ENCODE peak calls at places on chromosome 21, in seven cellular contexts. O is suprapubic skin, D is RWPE1, P is WTC11, S is astrocyte of the spinal cord, E is ovary, C is lung. F is an unnamed sample.
A peak's percentile ranks its signal among the peaks of the same experiment; 100 is the strongest.

GRCh38 chr21:26961704-26962103 is 5.2 kb downstream of the ADAMTS5 start:
- DNase-seq in O (no peak), D (no peak), P (peak; percentile 62), S (no peak), E (peak; percentile 51), C (no peak), F (peak; percentile 12)

GRCh38 chr21:27647921-27648320 is 681.0 kb upstream of the ADAMTS5 start:
- DNase-seq in O (no peak), D (no peak), P (no peak), S (peak; percentile 12), E (no peak), C (no peak), F (no peak)

GRCh38 chr21:44012474-44013379 is 618 bp downstream of the TRAPPC10 start:
- DNase-seq in O (no peak), D (peak; percentile 42), P (peak; percentile 88), S (no peak), E (peak; percentile 68), C (peak; percentile 71), F (peak; percentile 81)

GRCh38 chr21:39022035-39022900 is 161.0 kb downstream of the PSMG1 start:
- DNase-seq in O (no peak), D (no peak), P (no peak), S (no peak), E (peak; percentile 50), C (no peak), F (no peak)

GRCh38 chr21:42609806-42610205 is 43.6 kb upstream of the PDE9A start:
- DNase-seq in O (peak; percentile 65), D (no peak), P (no peak), S (no peak), E (no peak), C (no peak), F (no peak)

GRCh38 chr21:26845066-26845749 is at the start of gene ADAMTS1:
- DNase-seq in O (peak; percentile 96), D (peak; percentile 50), P (peak; percentile 88), S (peak; percentile 86), E (peak; percentile 99), C (peak; percentile 86), F (peak; percentile 88)

GRCh38 chr21:38769253-38769780 is 36.4 kb upstream of the ETS2 start:
- DNase-seq in O (no peak), D (no peak), P (no peak), S (peak; percentile 82), E (no peak), C (no peak), F (no peak)

GRCh38 chr21:43928726-43929125 is 63.7 kb downstream of the AGPAT3 start:
- DNase-seq in O (no peak), D (no peak), P (no peak), S (no peak), E (no peak), C (no peak), F (no peak)

GRCh38 chr21:22758478-22758877 is 1760.3 kb downstream of the NCAM2 start:
- DNase-seq in O (no peak), D (no peak), P (no peak), S (peak; percentile 0), E (no peak), C (no peak), F (no peak)

GRCh38 chr21:36929622-36930021 is 36.8 kb downstream of the HLCS start:
- DNase-seq in O (no peak), D (peak; percentile 35), P (no peak), S (no peak), E (peak; percentile 39), C (no peak), F (no peak)

GRCh38 chr21:23488245-23488644 is 2119.0 kb downstream of the MRPL39 start:
- DNase-seq in O (no peak), D (no peak), P (no peak), S (no peak), E (no peak), C (no peak), F (no peak)

GRCh38 chr21:44304846-44305245 is 5.0 kb downstream of the PFKL start:
- DNase-seq in O (no peak), D (peak; percentile 48), P (peak; percentile 43), S (peak; percentile 31), E (peak; percentile 61), C (no peak), F (peak; percentile 60)

GRCh38 chr21:42658320-42659105 is 5.1 kb downstream of the PDE9A start:
- DNase-seq in O (no peak), D (no peak), P (no peak), S (no peak), E (no peak), C (no peak), F (no peak)

GRCh38 chr21:42269382-42269781 is 45.8 kb downstream of the TFF3 start:
- DNase-seq in O (no peak), D (no peak), P (no peak), S (no peak), E (no peak), C (no peak), F (no peak)

GRCh38 chr21:18840239-18840638 is 436.7 kb upstream of the TMPRSS15 start:
- DNase-seq in O (no peak), D (no peak), P (peak; percentile 12), S (peak; percentile 70), E (no peak), C (no peak), F (no peak)

GRCh38 chr21:38910390-38911008 is 104.8 kb downstream of the ETS2 start:
- DNase-seq in O (no peak), D (peak; percentile 55), P (no peak), S (no peak), E (no peak), C (no peak), F (no peak)

GRCh38 chr21:25701529-25701928 is 33.2 kb downstream of the ATP5PF start:
- DNase-seq in O (no peak), D (no peak), P (no peak), S (no peak), E (no peak), C (no peak), F (no peak)

GRCh38 chr21:45443595-45444181 is 38.7 kb downstream of the COL18A1 start:
- DNase-seq in O (no peak), D (no peak), P (no peak), S (no peak), E (peak; percentile 28), C (no peak), F (no peak)
- TF ChIP-seq CTCF in O (no peak), D (no peak), P (no peak), S (peak; percentile 5), E (no peak), C (no peak), F (no peak)

GRCh38 chr21:46108827-46109226 is 10.9 kb downstream of the COL6A2 start:
- DNase-seq in O (no peak), D (no peak), P (no peak), S (no peak), E (no peak), C (peak; percentile 20), F (no peak)

GRCh38 chr21:46111857-46112730 is 14.2 kb downstream of the COL6A2 start:
- DNase-seq in O (peak; percentile 80), D (no peak), P (no peak), S (no peak), E (peak; percentile 42), C (no peak), F (peak; percentile 3)

GRCh38 chr21:46109251-46110221 is 11.6 kb downstream of the COL6A2 start:
- DNase-seq in O (peak; percentile 76), D (no peak), P (no peak), S (no peak), E (peak; percentile 21), C (peak; percentile 19), F (no peak)

GRCh38 chr21:46111193-46111571 is 13.3 kb downstream of the COL6A2 start:
- DNase-seq in O (no peak), D (no peak), P (no peak), S (no peak), E (peak; percentile 33), C (peak; percentile 21), F (peak; percentile 2)

DNA sequence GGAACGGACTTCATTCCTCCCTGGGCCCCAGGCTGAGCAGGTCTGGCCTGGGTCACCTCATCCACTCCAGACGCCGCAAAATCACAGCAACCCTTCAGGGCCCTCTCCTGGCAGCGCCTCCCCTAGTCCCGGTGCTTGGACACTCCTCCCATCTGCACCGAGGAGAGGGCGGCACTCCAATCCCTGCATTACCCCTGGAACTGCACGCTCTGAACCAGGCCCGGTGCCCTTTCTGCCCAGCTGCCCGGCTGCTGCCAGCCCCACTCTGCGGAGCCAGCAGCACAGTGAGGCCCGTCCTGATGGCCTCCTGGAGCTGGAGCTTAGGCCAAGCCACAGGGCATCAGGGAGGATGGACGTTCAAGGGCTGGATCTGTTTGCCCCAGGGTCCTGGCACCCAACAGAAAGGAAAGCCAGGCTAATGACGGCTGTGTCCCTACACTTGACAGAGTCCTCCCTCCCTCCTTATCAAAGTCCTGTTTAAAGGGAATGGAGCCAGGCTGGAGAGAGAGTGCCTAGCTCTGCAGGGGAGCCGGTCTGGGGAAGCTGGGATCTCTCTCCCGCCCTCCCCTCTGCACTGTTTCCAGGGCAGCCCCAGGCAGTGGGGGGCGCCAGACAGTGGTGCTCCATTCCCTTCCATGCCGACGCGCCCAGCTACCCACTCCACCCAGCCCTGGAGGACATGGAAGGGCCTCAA is 12.7 kb downstream of the COL6A2 start:
- DNase-seq in O (peak; percentile 79), D (no peak), P (peak; percentile 25), S (no peak), E (peak; percentile 70), C (peak; percentile 28), F (peak; percentile 2)
- TF ChIP-seq CTCF in O (no peak), D (no peak), P (no peak), S (peak; percentile 5), E (peak; percentile 17), C (no peak), F (no peak)

DNA sequence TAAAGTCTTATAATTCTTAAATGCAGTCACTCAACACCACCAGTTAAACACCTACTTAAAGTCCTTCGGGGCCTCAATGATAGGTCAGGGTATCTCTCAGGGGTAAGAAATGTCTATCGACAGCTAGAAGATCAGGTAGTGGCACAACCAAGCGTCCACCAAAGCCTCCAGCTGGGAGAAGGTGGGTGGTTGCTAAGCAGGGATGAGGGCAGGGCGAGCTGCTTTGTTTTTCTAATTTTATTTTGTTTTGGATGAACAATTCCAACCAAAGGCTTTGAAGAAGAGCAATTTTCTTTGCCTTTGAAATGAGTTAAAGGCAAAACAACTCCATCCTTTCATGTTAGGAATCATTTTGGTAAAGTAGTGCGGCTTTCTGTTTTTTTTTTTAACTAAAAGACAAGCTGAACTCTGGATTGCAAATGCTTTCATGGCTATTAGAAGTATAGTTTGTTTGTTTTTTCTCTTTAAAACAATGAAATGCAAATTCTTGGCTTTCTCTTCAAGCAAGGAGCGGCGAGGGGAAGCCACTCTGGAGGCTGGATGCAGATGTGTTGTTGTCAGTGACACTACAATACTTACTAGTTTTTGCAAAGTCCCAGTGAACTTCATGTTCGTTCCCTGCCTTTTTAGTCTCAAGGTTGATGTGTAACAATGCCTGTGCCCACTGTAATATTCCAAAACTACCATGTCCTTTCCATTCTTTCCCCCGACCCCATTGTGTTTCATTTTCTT is 106.0 kb downstream of the MRPS6 start:
- DNase-seq in O (no peak), D (no peak), P (peak; percentile 41), S (no peak), E (no peak), C (no peak), F (no peak)
- TF ChIP-seq CTCF in O (no peak), D (no peak), P (no peak), S (no peak), E (no peak), C (no peak), F (no peak)

DNA sequence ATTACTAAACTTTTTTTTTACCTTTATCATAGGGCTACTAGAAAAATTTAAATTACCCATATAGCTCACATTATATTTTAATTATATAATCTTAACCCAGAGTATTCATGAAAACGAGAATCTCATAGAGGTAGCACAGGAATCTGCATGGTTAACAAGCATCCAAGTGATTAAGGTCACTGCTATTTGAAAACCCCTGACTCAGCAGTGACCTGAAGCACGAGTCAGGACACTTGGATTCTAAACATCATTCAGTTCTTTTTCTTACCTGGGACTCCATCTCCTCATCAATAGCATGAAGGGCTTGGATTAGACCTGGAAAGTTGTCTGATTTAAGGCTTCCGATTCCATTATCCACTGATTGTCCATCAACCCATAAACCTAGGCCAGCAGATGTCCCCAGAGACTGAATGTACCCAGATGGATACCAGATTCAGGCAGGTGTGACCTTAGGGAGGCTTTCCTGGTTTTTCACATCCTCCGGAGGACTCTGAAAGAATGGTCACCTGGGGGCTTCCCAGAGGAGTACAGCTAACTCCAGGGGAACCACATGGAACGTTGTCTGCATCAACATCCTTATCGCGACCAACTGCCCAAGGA is 174.3 kb downstream of the SETD4 start:
- DNase-seq in O (no peak), D (no peak), P (no peak), S (no peak), E (no peak), C (no peak), F (no peak)
- TF ChIP-seq CTCF in O (no peak), D (no peak), P (no peak), S (no peak), E (no peak), C (no peak), F (no peak)

F was measured in endothelial cell.